ENCODE peak calls at places on chromosomes 4 and X, in four cellular contexts. One of them, this sample, is unnamed.

GRCh38 chr4:55184600-55185523 is 59.5 kb upstream of the KDR start:
- DNase-seq in heart right ventricle: no peak
- DNase-seq in fibroblast of lung: peak; percentile 64
- DNase-seq in upper lobe of right lung: no peak
- DNase-seq in this sample: no peak

GRCh38 chr4:166538491-166539005 is 665.5 kb downstream of the TLL1 start:
- DNase-seq in heart right ventricle: no peak
- DNase-seq in fibroblast of lung: peak; percentile 47
- DNase-seq in upper lobe of right lung: no peak
- DNase-seq in this sample: no peak

GRCh38 chrX:30831082-30831481 is 58.0 kb downstream of the TAB3 start:
- DNase-seq in heart right ventricle: no peak
- DNase-seq in fibroblast of lung: peak; percentile 6
- DNase-seq in upper lobe of right lung: no peak
- DNase-seq in this sample: no peak

GRCh38 chrX:38233891-38234807 is 13.5 kb upstream of the SRPX start:
- DNase-seq in heart right ventricle: peak; percentile 17
- DNase-seq in fibroblast of lung: peak; percentile 86
- DNase-seq in upper lobe of right lung: no peak
- DNase-seq in this sample: peak; percentile 57

GRCh38 chrX:13791559-13791958 is 25.3 kb downstream of the GPM6B start:
- DNase-seq in heart right ventricle: no peak
- DNase-seq in fibroblast of lung: no peak
- DNase-seq in upper lobe of right lung: no peak
- DNase-seq in this sample: no peak

GRCh38 chrX:97637289-97637688 is 753.6 kb downstream of the RPA4 start:
- DNase-seq in heart right ventricle: no peak
- DNase-seq in fibroblast of lung: no peak
- DNase-seq in upper lobe of right lung: no peak
- DNase-seq in this sample: no peak

GRCh38 chrX:9148626-9149385 is 114.9 kb upstream of the FAM9B start:
- DNase-seq in heart right ventricle: no peak
- DNase-seq in fibroblast of lung: peak; percentile 70
- DNase-seq in upper lobe of right lung: no peak
- DNase-seq in this sample: no peak

GRCh38 chr4:115514675-115515074 is 401.3 kb upstream of the NDST4 start:
- DNase-seq in heart right ventricle: no peak
- DNase-seq in fibroblast of lung: no peak
- DNase-seq in upper lobe of right lung: no peak
- DNase-seq in this sample: no peak

GRCh38 chrX:118973389-118974087 is 880 bp upstream of the LONRF3 start:
- DNase-seq in heart right ventricle: no peak
- DNase-seq in fibroblast of lung: no peak
- DNase-seq in upper lobe of right lung: peak; percentile 62
- DNase-seq in this sample: peak; percentile 52

GRCh38 chrX:134548257-134548732 is 88.3 kb downstream of the HPRT1 start:
- DNase-seq in heart right ventricle: no peak
- DNase-seq in fibroblast of lung: no peak
- DNase-seq in upper lobe of right lung: no peak
- DNase-seq in this sample: no peak
- H3K4me3 ChIP-seq in heart right ventricle: peak overlapping the region; percentile 68
- H3K4me3 ChIP-seq in fibroblast of lung: peak overlapping the region; percentile 98
- H3K4me3 ChIP-seq in upper lobe of right lung: peak overlapping the region; percentile 51
- H3K4me3 ChIP-seq in this sample: peak overlapping the region; percentile 66

DNA sequence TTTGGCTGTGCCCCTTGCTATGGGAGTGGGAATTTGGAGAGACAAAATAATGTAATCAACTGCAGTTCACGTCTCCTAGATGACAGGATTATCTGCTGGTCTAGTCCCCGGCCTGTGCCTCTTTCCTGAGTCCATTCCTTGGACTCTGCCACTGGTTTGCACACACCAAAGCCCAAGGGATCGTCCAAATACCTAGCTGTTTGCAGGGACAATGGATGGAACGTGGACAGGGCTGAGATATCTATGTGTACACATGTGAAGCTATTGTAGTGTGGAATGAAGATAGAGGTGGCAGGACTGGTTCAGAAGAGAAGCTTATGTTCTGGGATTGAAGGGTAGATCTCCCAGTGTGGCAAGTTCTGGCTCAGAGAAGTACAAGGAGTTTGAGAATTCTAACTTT is 198.3 kb upstream of the PITX2 start:
- DNase-seq in heart right ventricle: no peak
- DNase-seq in fibroblast of lung: no peak
- DNase-seq in upper lobe of right lung: no peak
- DNase-seq in this sample: no peak
- H3K27ac ChIP-seq in heart right ventricle: no peak overlapping the region
- H3K27ac ChIP-seq in fibroblast of lung: no peak overlapping the region
- H3K27ac ChIP-seq in upper lobe of right lung: no peak overlapping the region
- H3K27ac ChIP-seq in this sample: no peak overlapping the region

GRCh38 chrX:39855748-39856129 is 242.0 kb downstream of the BCOR start:
- DNase-seq in heart right ventricle: no peak
- DNase-seq in fibroblast of lung: peak; percentile 48
- DNase-seq in upper lobe of right lung: no peak
- DNase-seq in this sample: no peak
- H3K4me3 ChIP-seq in heart right ventricle: no peak overlapping the region
- H3K4me3 ChIP-seq in fibroblast of lung: no peak overlapping the region
- H3K4me3 ChIP-seq in upper lobe of right lung: no peak overlapping the region
- H3K4me3 ChIP-seq in this sample: no peak overlapping the region

GRCh38 chr4:68373513-68373912 is 23.6 kb upstream of the YTHDC1 start:
- DNase-seq in heart right ventricle: peak; percentile 80
- DNase-seq in fibroblast of lung: peak; percentile 84
- DNase-seq in upper lobe of right lung: peak; percentile 83
- DNase-seq in this sample: peak; percentile 92
- H3K27ac ChIP-seq in heart right ventricle: no peak overlapping the region
- H3K27ac ChIP-seq in fibroblast of lung: no peak overlapping the region
- H3K27ac ChIP-seq in upper lobe of right lung: no peak overlapping the region
- H3K27ac ChIP-seq in this sample: no peak overlapping the region

GRCh38 chr4:143186634-143187033 is 1.9 kb downstream of the USP38 start:
- DNase-seq in heart right ventricle: no peak
- DNase-seq in fibroblast of lung: peak; percentile 23
- DNase-seq in upper lobe of right lung: no peak
- DNase-seq in this sample: no peak
- H3K4me3 ChIP-seq in heart right ventricle: peak overlapping the region; percentile 79
- H3K4me3 ChIP-seq in fibroblast of lung: peak overlapping the region; percentile 88
- H3K4me3 ChIP-seq in upper lobe of right lung: peak overlapping the region; percentile 87
- H3K4me3 ChIP-seq in this sample: peak overlapping the region; percentile 79

GRCh38 chrX:131445955-131446354 is 97.9 kb upstream of the OR13H1 start:
- DNase-seq in heart right ventricle: no peak
- DNase-seq in fibroblast of lung: no peak
- DNase-seq in upper lobe of right lung: no peak
- DNase-seq in this sample: no peak
- H3K27ac ChIP-seq in heart right ventricle: no peak overlapping the region
- H3K27ac ChIP-seq in fibroblast of lung: no peak overlapping the region
- H3K27ac ChIP-seq in upper lobe of right lung: no peak overlapping the region
- H3K27ac ChIP-seq in this sample: no peak overlapping the region

GRCh38 chr4:73668806-73669205 is 48.6 kb upstream of the RASSF6 start:
- DNase-seq in heart right ventricle: no peak
- DNase-seq in fibroblast of lung: peak; percentile 62
- DNase-seq in upper lobe of right lung: no peak
- DNase-seq in this sample: no peak
- H3K4me3 ChIP-seq in heart right ventricle: no peak overlapping the region
- H3K4me3 ChIP-seq in fibroblast of lung: no peak overlapping the region
- H3K4me3 ChIP-seq in upper lobe of right lung: no peak overlapping the region
- H3K4me3 ChIP-seq in this sample: no peak overlapping the region

This sample was measured in right cardiac atrium.